ENCODE peak calls at places on chromosomes 6 and 20, in eight cellular contexts. One of them, this sample, is unnamed.

GRCh38 chr20:63699466-63700198 is 3.2 kb downstream of the TNFRSF6B start:
- DNase-seq in islet precursor cell: peak; percentile 46
- DNase-seq in HuH-7: peak; percentile 20
- DNase-seq in fibroblast of mammary gland: no peak
- DNase-seq in NCI-H2171 treated with DMSO at 0.1 percent for 48 hours: no peak
- DNase-seq in GM12878: no peak
- DNase-seq in stimulated activated CD4-positive, alpha-beta T cell treated with anti-CD3 and anti-CD28 coated beads, Interleukin-15, amount 100 ng/mL, for 1 hour: no peak
- DNase-seq in heart left ventricle: peak; percentile 48
- DNase-seq in this sample: no peak

GRCh38 chr6:168078199-168078942 is 641 bp downstream of the FRMD1 start:
- DNase-seq in islet precursor cell: no peak
- DNase-seq in HuH-7: no peak
- DNase-seq in fibroblast of mammary gland: no peak
- DNase-seq in NCI-H2171 treated with DMSO at 0.1 percent for 48 hours: no peak
- DNase-seq in GM12878: no peak
- DNase-seq in stimulated activated CD4-positive, alpha-beta T cell treated with anti-CD3 and anti-CD28 coated beads, Interleukin-15, amount 100 ng/mL, for 1 hour: no peak
- DNase-seq in heart left ventricle: no peak
- DNase-seq in this sample: no peak

GRCh38 chr6:39102024-39102820 is 12.8 kb downstream of the SAYSD1 start:
- DNase-seq in islet precursor cell: peak; percentile 82
- DNase-seq in HuH-7: peak; percentile 47
- DNase-seq in fibroblast of mammary gland: peak; percentile 71
- DNase-seq in NCI-H2171 treated with DMSO at 0.1 percent for 48 hours: no peak
- DNase-seq in GM12878: no peak
- DNase-seq in stimulated activated CD4-positive, alpha-beta T cell treated with anti-CD3 and anti-CD28 coated beads, Interleukin-15, amount 100 ng/mL, for 1 hour: no peak
- DNase-seq in heart left ventricle: no peak
- DNase-seq in this sample: no peak

GRCh38 chr6:122008105-122009100 is 391.0 kb upstream of the HSF2 start:
- DNase-seq in islet precursor cell: no peak
- DNase-seq in HuH-7: no peak
- DNase-seq in fibroblast of mammary gland: no peak
- DNase-seq in NCI-H2171 treated with DMSO at 0.1 percent for 48 hours: no peak
- DNase-seq in GM12878: no peak
- DNase-seq in stimulated activated CD4-positive, alpha-beta T cell treated with anti-CD3 and anti-CD28 coated beads, Interleukin-15, amount 100 ng/mL, for 1 hour: no peak
- DNase-seq in heart left ventricle: peak; percentile 68
- DNase-seq in this sample: no peak

GRCh38 chr6:4459032-4459431 is 317.2 kb upstream of the CDYL start:
- DNase-seq in islet precursor cell: no peak
- DNase-seq in HuH-7: no peak
- DNase-seq in fibroblast of mammary gland: peak; percentile 89
- DNase-seq in NCI-H2171 treated with DMSO at 0.1 percent for 48 hours: no peak
- DNase-seq in GM12878: no peak
- DNase-seq in stimulated activated CD4-positive, alpha-beta T cell treated with anti-CD3 and anti-CD28 coated beads, Interleukin-15, amount 100 ng/mL, for 1 hour: no peak
- DNase-seq in heart left ventricle: peak; percentile 40
- DNase-seq in this sample: no peak

GRCh38 chr6:147950623-147950987 is 392.0 kb upstream of the SASH1 start:
- DNase-seq in islet precursor cell: no peak
- DNase-seq in HuH-7: no peak
- DNase-seq in fibroblast of mammary gland: peak; percentile 70
- DNase-seq in NCI-H2171 treated with DMSO at 0.1 percent for 48 hours: no peak
- DNase-seq in GM12878: no peak
- DNase-seq in stimulated activated CD4-positive, alpha-beta T cell treated with anti-CD3 and anti-CD28 coated beads, Interleukin-15, amount 100 ng/mL, for 1 hour: no peak
- DNase-seq in heart left ventricle: no peak
- DNase-seq in this sample: no peak

GRCh38 chr6:73566954-73567591 is 46.2 kb upstream of the EEF1A1 start:
- DNase-seq in islet precursor cell: no peak
- DNase-seq in HuH-7: peak; percentile 90
- DNase-seq in fibroblast of mammary gland: peak; percentile 87
- DNase-seq in NCI-H2171 treated with DMSO at 0.1 percent for 48 hours: no peak
- DNase-seq in GM12878: no peak
- DNase-seq in stimulated activated CD4-positive, alpha-beta T cell treated with anti-CD3 and anti-CD28 coated beads, Interleukin-15, amount 100 ng/mL, for 1 hour: no peak
- DNase-seq in heart left ventricle: peak; percentile 81
- DNase-seq in this sample: no peak

GRCh38 chr6:15023448-15023847 is 222.4 kb upstream of the JARID2 start:
- DNase-seq in islet precursor cell: no peak
- DNase-seq in HuH-7: no peak
- DNase-seq in fibroblast of mammary gland: no peak
- DNase-seq in NCI-H2171 treated with DMSO at 0.1 percent for 48 hours: no peak
- DNase-seq in GM12878: peak; percentile 94
- DNase-seq in stimulated activated CD4-positive, alpha-beta T cell treated with anti-CD3 and anti-CD28 coated beads, Interleukin-15, amount 100 ng/mL, for 1 hour: peak; percentile 11
- DNase-seq in heart left ventricle: no peak
- DNase-seq in this sample: no peak

GRCh38 chr6:56401477-56402070 is 154.2 kb upstream of the COL21A1 start:
- DNase-seq in islet precursor cell: no peak
- DNase-seq in HuH-7: no peak
- DNase-seq in fibroblast of mammary gland: no peak
- DNase-seq in NCI-H2171 treated with DMSO at 0.1 percent for 48 hours: no peak
- DNase-seq in GM12878: no peak
- DNase-seq in stimulated activated CD4-positive, alpha-beta T cell treated with anti-CD3 and anti-CD28 coated beads, Interleukin-15, amount 100 ng/mL, for 1 hour: no peak
- DNase-seq in heart left ventricle: no peak
- DNase-seq in this sample: no peak

GRCh38 chr6:45710304-45710821 is 305.3 kb downstream of the CLIC5 start:
- DNase-seq in islet precursor cell: no peak
- DNase-seq in HuH-7: no peak
- DNase-seq in fibroblast of mammary gland: peak; percentile 72
- DNase-seq in NCI-H2171 treated with DMSO at 0.1 percent for 48 hours: no peak
- DNase-seq in GM12878: peak; percentile 62
- DNase-seq in stimulated activated CD4-positive, alpha-beta T cell treated with anti-CD3 and anti-CD28 coated beads, Interleukin-15, amount 100 ng/mL, for 1 hour: peak; percentile 74
- DNase-seq in heart left ventricle: no peak
- DNase-seq in this sample: no peak

GRCh38 chr6:100281471-100281878 is 183.2 kb downstream of the SIM1 start:
- DNase-seq in islet precursor cell: peak; percentile 64
- DNase-seq in HuH-7: no peak
- DNase-seq in fibroblast of mammary gland: no peak
- DNase-seq in NCI-H2171 treated with DMSO at 0.1 percent for 48 hours: no peak
- DNase-seq in GM12878: no peak
- DNase-seq in stimulated activated CD4-positive, alpha-beta T cell treated with anti-CD3 and anti-CD28 coated beads, Interleukin-15, amount 100 ng/mL, for 1 hour: no peak
- DNase-seq in heart left ventricle: no peak
- DNase-seq in this sample: no peak

GRCh38 chr6:72042088-72042487 is 155.7 kb downstream of the RIMS1 start:
- DNase-seq in islet precursor cell: no peak
- DNase-seq in HuH-7: no peak
- DNase-seq in fibroblast of mammary gland: no peak
- DNase-seq in NCI-H2171 treated with DMSO at 0.1 percent for 48 hours: peak; percentile 18
- DNase-seq in GM12878: no peak
- DNase-seq in stimulated activated CD4-positive, alpha-beta T cell treated with anti-CD3 and anti-CD28 coated beads, Interleukin-15, amount 100 ng/mL, for 1 hour: no peak
- DNase-seq in heart left ventricle: no peak
- DNase-seq in this sample: no peak

GRCh38 chr20:55103188-55103587 is 627.8 kb downstream of the DOK5 start:
- DNase-seq in islet precursor cell: no peak
- DNase-seq in HuH-7: no peak
- DNase-seq in fibroblast of mammary gland: no peak
- DNase-seq in NCI-H2171 treated with DMSO at 0.1 percent for 48 hours: no peak
- DNase-seq in GM12878: no peak
- DNase-seq in stimulated activated CD4-positive, alpha-beta T cell treated with anti-CD3 and anti-CD28 coated beads, Interleukin-15, amount 100 ng/mL, for 1 hour: no peak
- DNase-seq in heart left ventricle: no peak
- DNase-seq in this sample: no peak

GRCh38 chr6:161254126-161254753 is 19.6 kb downstream of the AGPAT4 start:
- DNase-seq in islet precursor cell: no peak
- DNase-seq in HuH-7: no peak
- DNase-seq in fibroblast of mammary gland: no peak
- DNase-seq in NCI-H2171 treated with DMSO at 0.1 percent for 48 hours: no peak
- DNase-seq in GM12878: no peak
- DNase-seq in stimulated activated CD4-positive, alpha-beta T cell treated with anti-CD3 and anti-CD28 coated beads, Interleukin-15, amount 100 ng/mL, for 1 hour: no peak
- DNase-seq in heart left ventricle: no peak
- DNase-seq in this sample: no peak

GRCh38 chr6:107894821-107895396 is 63.1 kb downstream of the SEC63 start:
- DNase-seq in islet precursor cell: no peak
- DNase-seq in HuH-7: no peak
- DNase-seq in fibroblast of mammary gland: no peak
- DNase-seq in NCI-H2171 treated with DMSO at 0.1 percent for 48 hours: no peak
- DNase-seq in GM12878: peak; percentile 12
- DNase-seq in stimulated activated CD4-positive, alpha-beta T cell treated with anti-CD3 and anti-CD28 coated beads, Interleukin-15, amount 100 ng/mL, for 1 hour: no peak
- DNase-seq in heart left ventricle: no peak
- DNase-seq in this sample: peak; percentile 60

GRCh38 chr6:32167761-32168262 is 3.4 kb downstream of the EGFL8 start:
- DNase-seq in islet precursor cell: no peak
- DNase-seq in HuH-7: no peak
- DNase-seq in fibroblast of mammary gland: no peak
- DNase-seq in NCI-H2171 treated with DMSO at 0.1 percent for 48 hours: no peak
- DNase-seq in GM12878: no peak
- DNase-seq in stimulated activated CD4-positive, alpha-beta T cell treated with anti-CD3 and anti-CD28 coated beads, Interleukin-15, amount 100 ng/mL, for 1 hour: no peak
- DNase-seq in heart left ventricle: no peak
- DNase-seq in this sample: no peak

GRCh38 chr20:41339957-41340326 is 679 bp upstream of the LPIN3 start:
- DNase-seq in islet precursor cell: peak; percentile 96
- DNase-seq in HuH-7: peak; percentile 83
- DNase-seq in fibroblast of mammary gland: peak; percentile 62
- DNase-seq in NCI-H2171 treated with DMSO at 0.1 percent for 48 hours: peak; percentile 77
- DNase-seq in GM12878: no peak
- DNase-seq in stimulated activated CD4-positive, alpha-beta T cell treated with anti-CD3 and anti-CD28 coated beads, Interleukin-15, amount 100 ng/mL, for 1 hour: peak; percentile 78
- DNase-seq in heart left ventricle: peak; percentile 82
- DNase-seq in this sample: peak; percentile 78

GRCh38 chr6:72561629-72562028 is 60.2 kb upstream of the KCNQ5 start:
- DNase-seq in islet precursor cell: no peak
- DNase-seq in HuH-7: no peak
- DNase-seq in fibroblast of mammary gland: no peak
- DNase-seq in NCI-H2171 treated with DMSO at 0.1 percent for 48 hours: no peak
- DNase-seq in GM12878: no peak
- DNase-seq in stimulated activated CD4-positive, alpha-beta T cell treated with anti-CD3 and anti-CD28 coated beads, Interleukin-15, amount 100 ng/mL, for 1 hour: no peak
- DNase-seq in heart left ventricle: no peak
- DNase-seq in this sample: no peak

This sample was measured in naive B cell.